ENCODE peak calls at places on chromosomes 5 and 9, in four cellular contexts. S, D, F and N are unnamed samples. For H3K9me3, the result is how much of the 10 kb centered on the place peaks cover.

GRCh38 chr5:113376640-113377039 is 58.1 kb downstream of the TSSK1B start:
- DNase-seq in F (no peak), S (no peak), D (no peak), N (no peak)

GRCh38 chr5:60585618-60586017 is 114.3 kb downstream of the DEPDC1B start:
- DNase-seq in F (no peak), S (no peak), D (no peak), N (no peak)

GRCh38 chr5:36751881-36752280 is 124.7 kb upstream of the NIPBL start:
- DNase-seq in F (no peak), D (no peak), S (no peak), N (no peak)

GRCh38 chr9:711761-712523 is 129.6 kb upstream of the DMRT1 start:
- DNase-seq in S (no peak), F (no peak), D (no peak), N (no peak)

GRCh38 chr9:95349109-95350038 is 31.9 kb upstream of the FANCC start:
- DNase-seq in F (no peak), D (no peak), S (no peak), N (no peak)

GRCh38 chr5:1002836-1003235 is 5.8 kb upstream of the NKD2 start:
- DNase-seq in D (no peak), S (no peak), F (no peak), N (no peak)

GRCh38 chr5:88474574-88474973 is 205.9 kb upstream of the TMEM161B start:
- DNase-seq in S (no peak), F (peak), D (no peak), N (no peak)

GRCh38 chr9:35658894-35659220 is 765 bp downstream of the CCDC107 start:
- DNase-seq in D (peak), S (no peak), F (peak), N (no peak)

GRCh38 chr5:37658440-37658839 is 181.4 kb downstream of the GDNF start:
- DNase-seq in S (no peak), D (no peak), F (peak), N (no peak)

GRCh38 chr5:139646111-139646510 is 2.0 kb upstream of the CXXC5 start:
- DNase-seq in S (no peak), D (no peak), F (no peak), N (no peak)

GRCh38 chr9:107472581-107473335 is 16.8 kb downstream of the KLF4 start:
- DNase-seq in D (no peak), F (no peak), S (no peak), N (no peak)

GRCh38 chr9:2838356-2838983 is 5.4 kb downstream of the PUM3 start:
- DNase-seq in S (no peak), D (no peak), F (no peak), N (no peak)

GRCh38 chr5:3597727-3598082 is 2.1 kb downstream of the IRX1 start:
- DNase-seq in F (no peak), D (no peak), S (no peak), N (no peak)

GRCh38 chr9:6955251-6955921 is 197.6 kb downstream of the KDM4C start:
- DNase-seq in F (peak), D (no peak), S (peak), N (no peak)
- TF ChIP-seq TCF7L2 in F (peak), D (peak), S (no peak), N (no peak)

DNA sequence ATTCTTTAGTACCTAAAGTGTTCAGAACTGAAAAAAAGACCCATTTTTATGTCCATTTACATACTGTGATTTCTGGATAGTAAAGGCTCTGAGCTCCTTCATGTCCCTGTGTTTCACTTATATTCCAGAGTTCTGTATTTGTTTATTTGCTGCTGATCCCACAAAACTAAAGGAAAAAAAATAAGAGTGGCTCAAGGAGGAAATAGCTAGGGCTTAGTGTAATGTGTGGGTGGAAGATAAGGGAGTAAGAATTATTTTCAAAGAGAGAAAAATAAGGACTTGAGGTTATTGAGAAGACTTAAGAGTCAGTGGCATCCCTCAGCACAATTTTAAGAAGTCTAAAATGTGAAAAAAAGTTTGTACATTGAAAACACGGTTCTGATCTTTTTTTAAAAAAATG is 46.0 kb downstream of the ENTREP1 start:
- DNase-seq in F (no peak), S (no peak), D (no peak), N (no peak)
- H3K9me3 ChIP-seq in F (under half), S (under half), D (under half), N (under half)

GRCh38 chr5:68251386-68251785 is 35.8 kb downstream of the PIK3R1 start:
- DNase-seq in D (no peak), S (no peak), F (no peak), N (no peak)

GRCh38 chr5:68255305-68256130 is 40.0 kb downstream of the PIK3R1 start:
- DNase-seq in S (no peak), D (no peak), F (no peak), N (no peak)

GRCh38 chr5:68251804-68252648 is 36.5 kb downstream of the PIK3R1 start:
- DNase-seq in F (no peak), S (no peak), D (no peak), N (no peak)

GRCh38 chr5:68252678-68253520 is 37.3 kb downstream of the PIK3R1 start:
- DNase-seq in S (peak), D (peak), F (peak), N (peak)

DNA sequence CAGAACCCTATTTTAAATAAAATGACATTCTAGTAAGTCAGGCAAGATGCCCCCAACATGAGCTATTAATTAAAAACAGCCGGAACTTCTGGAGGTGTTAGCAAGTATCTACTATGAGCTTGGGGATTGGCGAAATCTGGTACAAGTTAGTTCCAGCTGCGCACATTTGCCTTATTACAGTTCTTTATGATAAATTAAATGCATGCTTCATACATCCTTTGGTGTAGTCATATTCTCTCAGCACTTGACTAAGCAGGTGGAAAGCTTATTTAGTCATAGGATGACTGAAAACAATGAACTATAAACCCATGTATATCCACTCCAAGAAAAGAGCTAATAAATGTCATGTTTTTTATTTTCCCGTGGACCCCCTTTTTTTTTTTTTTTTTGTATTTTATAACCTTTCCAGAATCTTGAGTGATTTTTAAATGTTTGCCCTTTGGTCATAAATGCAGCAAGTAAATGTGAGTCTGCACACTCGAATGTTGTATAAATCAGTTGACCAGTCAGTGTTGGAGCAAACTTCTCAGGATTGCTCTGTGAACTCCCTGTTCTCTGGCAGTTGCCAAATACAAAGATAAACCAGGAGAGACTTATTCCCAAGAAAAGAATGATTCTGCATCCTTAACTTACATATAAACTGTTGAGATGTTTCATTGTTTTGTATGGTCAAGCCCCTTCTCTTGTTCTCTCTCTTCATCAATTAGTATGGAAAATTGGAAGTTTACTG is 38.2 kb downstream of the PIK3R1 start:
- DNase-seq in D (no peak), F (no peak), S (no peak), N (no peak)
- TF ChIP-seq TCF7L2 in D (no peak), F (no peak), S (no peak), N (no peak)

DNA sequence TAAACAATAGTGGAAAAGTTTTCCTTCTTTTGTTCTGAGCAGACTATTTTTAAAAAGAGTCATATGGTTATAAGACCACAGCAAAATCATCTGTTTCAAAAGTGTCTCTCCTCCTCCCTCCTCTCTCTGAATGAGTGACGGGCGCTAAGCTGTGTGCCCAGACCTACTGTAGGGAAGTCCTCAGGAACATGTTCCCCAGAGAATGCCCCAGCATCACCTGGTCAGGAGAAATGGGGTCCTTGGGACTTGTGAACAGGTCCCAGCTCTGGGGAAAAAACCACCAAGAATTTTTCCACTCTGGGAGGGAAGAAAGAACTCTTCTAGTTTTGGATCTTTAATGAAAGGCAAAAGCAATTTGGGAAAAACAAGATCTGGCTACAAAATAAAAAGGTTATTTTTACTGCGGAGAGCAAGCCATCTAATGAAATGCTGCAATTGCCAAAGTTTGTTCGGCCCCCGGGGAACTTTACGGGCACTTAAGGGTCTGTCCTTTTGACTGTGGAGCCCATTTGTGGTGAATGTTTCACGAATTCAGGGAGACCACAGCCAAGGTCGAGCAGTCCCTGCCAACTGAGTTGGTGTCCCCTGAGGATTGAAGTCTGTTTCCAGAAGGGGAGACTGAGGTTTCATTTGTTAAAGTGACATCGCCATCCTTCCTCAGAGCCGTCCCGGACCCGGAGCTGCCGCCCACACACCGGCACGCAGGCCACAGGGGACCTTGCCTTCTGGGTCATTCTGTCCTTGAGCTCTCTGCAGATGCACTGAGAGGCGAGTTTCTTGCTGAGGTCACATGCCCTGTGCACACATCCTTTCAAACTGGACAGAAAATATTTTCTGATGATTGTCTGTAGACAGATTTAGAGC is 25.8 kb downstream of the BOD1 start:
- DNase-seq in D (no peak), F (no peak), S (no peak), N (no peak)
- H3K9me3 ChIP-seq in D (under half), F (under half), S (under half), N (under half)

GRCh38 chr9:88535226-88535931 is 401 bp downstream of the NXNL2 start:
- DNase-seq in S (no peak), F (no peak), D (no peak), N (no peak)

GRCh38 chr9:88535932-88536324 is 950 bp downstream of the NXNL2 start:
- DNase-seq in F (no peak), D (no peak), S (no peak), N (no peak)

GRCh38 chr9:88532320-88532719 is 2.7 kb upstream of the NXNL2 start:
- DNase-seq in D (no peak), F (no peak), S (no peak), N (no peak)

GRCh38 chr9:88533951-88534455 is 975 bp upstream of the NXNL2 start:
- DNase-seq in D (no peak), S (peak), F (no peak), N (no peak)

DNA sequence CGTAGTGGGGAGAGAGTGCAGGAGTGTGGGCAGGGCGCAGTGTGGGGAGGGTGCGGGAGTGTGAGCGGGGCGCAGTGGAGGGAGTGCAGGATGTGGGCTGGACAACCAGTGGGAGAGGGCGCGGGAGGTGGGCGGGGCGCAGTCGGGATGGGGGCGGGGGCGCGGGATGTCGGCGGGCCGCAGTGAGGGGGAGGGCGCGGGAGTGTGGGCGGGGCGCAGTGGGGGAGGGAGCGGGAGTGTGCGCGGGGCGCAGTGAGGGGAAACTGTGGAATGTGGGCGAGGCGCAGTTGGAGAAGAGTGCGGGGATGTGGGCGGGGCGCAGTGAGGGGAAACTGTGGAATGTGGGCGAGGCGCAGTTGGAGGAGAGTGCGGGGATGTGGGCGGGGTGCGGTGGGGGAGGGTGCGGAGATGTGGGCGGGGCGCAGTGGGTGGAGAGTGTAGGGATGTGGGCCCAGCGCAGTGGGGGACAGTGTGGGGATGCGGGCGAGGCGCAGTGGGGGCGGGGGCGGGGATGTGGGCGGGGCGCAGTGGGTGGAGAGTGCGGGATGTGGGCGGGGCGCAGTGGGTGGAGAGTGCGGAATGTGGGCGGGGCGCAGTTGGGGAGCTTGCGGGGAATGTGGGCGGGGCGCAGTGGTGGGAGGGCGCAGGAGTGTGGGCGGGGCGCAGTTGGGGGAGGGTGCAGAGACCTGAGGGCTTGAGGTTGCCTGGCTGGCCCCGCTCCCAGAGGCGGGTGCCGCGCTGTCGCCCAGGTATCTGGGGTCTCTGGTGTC is at the start of gene NXNL2:
- DNase-seq in S (peak), D (peak), F (no peak), N (no peak)
- TF ChIP-seq TCF7L2 in S (no peak), D (no peak), F (no peak), N (no peak)

DNA sequence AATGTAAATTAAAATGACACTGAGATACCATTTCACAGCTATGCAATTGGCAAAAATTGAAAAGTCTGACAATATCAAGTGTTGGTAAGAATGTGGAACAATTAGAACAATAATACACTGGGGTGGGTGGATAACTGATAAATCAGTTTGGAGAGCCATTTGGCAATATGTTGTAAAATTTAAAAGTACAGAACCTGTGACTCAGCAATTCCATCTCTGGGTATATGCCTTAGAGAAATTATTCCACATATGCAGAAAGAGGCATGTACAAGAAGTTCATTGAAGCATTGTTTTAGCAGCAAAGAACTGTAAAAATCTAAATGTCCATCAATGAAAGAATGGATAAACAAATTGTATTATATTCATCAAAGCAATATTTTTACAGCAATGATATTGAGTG is 89.3 kb upstream of the NR3C1 start:
- DNase-seq in S (no peak), D (no peak), F (no peak), N (no peak)
- H3K9me3 ChIP-seq in S (under half), D (under half), F (under half), N (under half)